ENCODE peak calls at places on chromosomes 5 and 9, in five cellular contexts. A is fibroblast of mammary gland; S is CD8-positive, alpha-beta T cell; J is fibroblast of pulmonary artery; B is uterus. H is an unnamed sample.

GRCh38 chr9:15293727-15294405 is 13.2 kb downstream of the TTC39B start:
- DNase-seq in A (peak), S (no peak), J (no peak), B (peak), H (peak)

GRCh38 chr9:133202145-133202513 is 6.9 kb downstream of the OBP2B start:
- DNase-seq in A (no peak), S (no peak), J (no peak), B (no peak), H (no peak)

GRCh38 chr9:2210201-2210600 is 195.1 kb downstream of the SMARCA2 start:
- DNase-seq in A (peak), S (no peak), J (no peak), B (no peak), H (peak)

GRCh38 chr9:107239474-107239873 is 43.6 kb upstream of the RAD23B start:
- DNase-seq in A (peak), S (no peak), J (no peak), B (no peak), H (peak)

GRCh38 chr5:178277866-178278265 is 45.3 kb upstream of the PHYKPL start:
- DNase-seq in A (no peak), S (no peak), J (no peak), B (no peak), H (no peak)

GRCh38 chr5:113002423-113002822 is 25.8 kb downstream of the DCP2 start:
- DNase-seq in A (no peak), S (no peak), J (no peak), B (no peak), H (no peak)

GRCh38 chr5:14036514-14036913 is 92.0 kb upstream of the DNAH5 start:
- DNase-seq in A (peak), S (no peak), J (peak), B (no peak), H (no peak)

GRCh38 chr9:35905912-35906679 is at the start of gene HRCT1:
- DNase-seq in A (peak), S (no peak), J (peak), B (peak), H (peak)

GRCh38 chr5:82058710-82059109 is 86.9 kb downstream of the ATG10 start:
- DNase-seq in A (no peak), S (no peak), J (peak), B (no peak), H (peak)

GRCh38 chr5:68295772-68296171 is 80.2 kb downstream of the PIK3R1 start:
- DNase-seq in A (no peak), S (no peak), J (no peak), B (no peak), H (no peak)

GRCh38 chr9:111966851-111967250 is 70.2 kb downstream of the UGCG start:
- DNase-seq in A (peak), S (no peak), J (peak), B (no peak), H (no peak)

GRCh38 chr9:137007060-137007815 is 10.9 kb upstream of the CLIC3 start:
- DNase-seq in A (no peak), S (no peak), J (no peak), B (no peak), H (no peak)

GRCh38 chr5:43129161-43129560 is 8.4 kb downstream of the ZNF131 start:
- DNase-seq in A (no peak), S (no peak), J (no peak), B (no peak), H (no peak)

GRCh38 chr5:98556707-98557106 is 216.8 kb upstream of the RGMB start:
- DNase-seq in A (peak), S (no peak), J (no peak), B (no peak), H (no peak)

GRCh38 chr9:127753556-127753955 is 18.5 kb upstream of the TOR2A start:
- DNase-seq in A (no peak), S (no peak), J (no peak), B (no peak), H (no peak)

GRCh38 chr9:127756233-127756632 is 21.1 kb upstream of the TOR2A start:
- DNase-seq in A (no peak), S (no peak), J (no peak), B (no peak), H (no peak)

GRCh38 chr9:127754761-127755557 is 19.9 kb upstream of the TOR2A start:
- DNase-seq in A (no peak), S (no peak), J (no peak), B (no peak), H (no peak)

GRCh38 chr9:127754099-127754760 is 19.1 kb upstream of the TOR2A start:
- DNase-seq in A (no peak), S (no peak), J (no peak), B (no peak), H (no peak)

DNA sequence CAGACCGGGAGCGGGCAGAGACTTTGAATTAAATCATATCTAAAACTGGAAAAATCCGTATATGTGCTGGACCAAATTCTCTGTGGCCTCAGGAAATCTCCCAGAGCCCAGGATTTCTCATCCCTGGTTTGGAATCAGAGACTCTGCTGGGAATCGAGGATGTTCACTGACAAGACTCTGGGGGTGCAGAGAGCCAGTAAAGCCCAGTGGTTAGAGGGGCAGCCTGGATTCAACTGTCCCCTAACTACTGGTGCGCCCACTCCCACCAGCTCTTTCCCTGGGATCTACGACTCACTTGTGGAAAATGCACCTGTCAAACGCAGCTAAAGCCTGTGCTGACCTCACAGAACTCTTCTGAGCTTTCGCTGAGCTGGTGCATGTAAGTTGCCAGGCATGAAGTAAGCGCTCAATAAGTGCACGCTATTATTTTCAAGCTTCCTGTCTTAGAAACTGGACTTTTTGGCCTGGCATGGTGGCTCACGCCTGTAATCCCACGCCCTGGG is 20.5 kb upstream of the TOR2A start:
- DNase-seq in A (no peak), S (no peak), J (no peak), B (no peak), H (no peak)
- H3K4me3 ChIP-seq in A (no peak), S (no peak), J (no peak), B (no peak), H (no peak)

DNA sequence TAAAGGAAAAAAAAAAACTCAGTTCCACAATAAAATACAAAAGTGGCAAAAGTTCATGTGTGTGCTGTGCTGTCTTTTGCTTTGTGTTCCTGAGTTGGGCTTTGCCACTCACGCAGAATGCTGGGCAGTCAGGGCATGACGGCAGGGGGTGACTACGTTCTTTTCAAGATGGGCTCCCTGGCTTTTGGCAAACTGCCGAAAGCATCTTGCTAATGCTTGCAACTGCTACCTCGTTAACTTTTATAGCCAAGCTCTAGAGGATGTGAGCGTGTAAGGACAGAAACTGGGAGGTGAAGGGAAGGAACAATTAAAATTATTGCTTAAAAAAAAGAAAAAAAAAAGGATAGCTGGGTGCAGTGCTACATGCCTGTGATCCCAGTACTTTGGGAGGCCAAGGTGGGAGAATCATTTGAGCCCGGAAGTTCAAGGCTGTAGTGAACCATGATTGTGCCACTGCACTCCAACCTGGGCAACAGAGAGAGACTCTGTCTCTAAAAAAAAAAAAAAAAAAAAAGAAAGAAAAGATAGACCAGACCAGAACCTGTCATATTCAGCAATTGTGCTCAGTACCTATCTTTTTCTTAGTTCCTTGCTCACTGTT is 102.3 kb downstream of the MAP1B start:
- DNase-seq in A (no peak), S (no peak), J (no peak), B (peak), H (no peak)
- TF ChIP-seq CTCF in A (no peak), S (no peak), J (no peak), B (no peak), H (no peak)

DNA sequence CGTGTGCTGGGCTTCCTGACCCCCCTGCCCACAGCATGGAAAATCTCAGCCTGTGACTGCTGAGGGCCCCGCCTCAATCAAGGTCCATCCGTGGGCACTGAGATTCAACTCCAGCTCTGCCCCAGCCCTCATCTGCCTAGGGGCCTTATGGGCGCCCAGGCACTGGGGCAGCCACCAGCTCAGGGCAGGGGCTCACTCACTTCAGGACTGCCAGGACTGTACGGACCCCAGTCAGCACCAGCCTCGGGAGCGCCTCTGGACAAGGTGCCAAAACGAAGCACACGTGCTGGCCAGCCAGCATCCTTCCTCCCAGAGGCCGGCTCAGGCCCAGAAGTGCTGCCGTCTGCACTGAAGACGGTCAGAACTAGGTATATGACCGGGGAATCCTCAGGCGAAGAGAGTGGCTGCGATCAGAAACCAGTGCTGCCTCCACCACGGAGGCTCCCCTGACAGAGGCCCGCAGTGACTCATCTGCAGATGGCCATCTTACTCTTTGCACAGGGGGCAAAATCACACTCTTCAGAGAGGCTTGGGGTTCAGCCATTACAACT is 19.6 kb downstream of the CLPTM1L start:
- DNase-seq in A (no peak), S (no peak), J (no peak), B (peak), H (no peak)
- H3K4me3 ChIP-seq in A (no peak), S (no peak), J (no peak), B (no peak), H (no peak)

GRCh38 chr5:145101246-145101645 is 733.9 kb downstream of the PRELID2 start:
- DNase-seq in A (no peak), S (no peak), J (no peak), B (no peak), H (no peak)
- TF ChIP-seq CTCF in A (peak), S (no peak), J (peak), B (no peak), H (peak)

GRCh38 chr5:59591162-59591561 is 302.4 kb downstream of the PDE4D start:
- DNase-seq in A (no peak), S (no peak), J (no peak), B (no peak), H (no peak)
- H3K4me3 ChIP-seq in A (no peak), S (no peak), J (no peak), B (no peak), H (no peak)

DNA sequence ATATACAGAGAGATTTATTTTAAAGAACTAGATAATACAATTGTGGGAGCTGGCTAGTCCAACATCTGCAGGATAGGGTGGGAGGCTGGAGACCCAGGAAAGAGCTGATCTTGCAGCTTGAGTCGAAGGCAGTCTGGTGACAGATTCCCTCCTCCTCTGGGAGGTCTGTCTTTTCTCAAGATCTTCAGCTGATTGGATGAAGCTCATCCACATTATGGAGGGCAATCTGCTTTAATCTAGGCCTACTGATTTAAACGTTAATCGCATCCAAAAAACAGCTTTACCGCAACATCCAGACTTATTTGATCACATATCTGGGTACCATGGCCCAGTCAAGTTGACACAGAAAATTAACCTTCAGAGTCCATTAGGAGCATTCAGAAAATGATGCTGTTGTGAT is 168.1 kb downstream of the ATPSCKMT start:
- DNase-seq in A (no peak), S (no peak), J (no peak), B (no peak), H (no peak)
- TF ChIP-seq CTCF in A (no peak), S (no peak), J (no peak), B (no peak), H (no peak)

DNA sequence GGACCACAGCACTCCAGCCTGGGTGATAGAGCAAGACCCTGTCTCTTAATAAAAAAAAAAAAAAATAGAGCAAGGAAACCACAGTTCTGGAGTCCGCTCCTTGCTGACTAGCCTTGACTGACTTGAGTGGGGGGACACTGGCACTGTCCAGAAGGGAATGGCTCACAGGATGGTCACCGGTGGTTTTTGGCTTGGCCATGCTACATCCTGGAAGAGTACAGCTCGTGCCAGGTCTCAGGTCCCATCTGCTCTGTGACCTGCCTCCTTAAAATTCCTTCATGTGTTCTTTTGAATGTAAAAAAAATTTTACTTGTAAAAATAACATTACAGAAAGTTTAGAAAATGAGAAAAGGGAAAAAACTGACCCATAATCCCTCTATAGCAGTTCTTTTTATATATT is 5.6 kb downstream of the NANS start:
- DNase-seq in A (no peak), S (no peak), J (no peak), B (no peak), H (no peak)
- H3K4me3 ChIP-seq in A (no peak), S (no peak), J (no peak), B (no peak), H (no peak)

DNA sequence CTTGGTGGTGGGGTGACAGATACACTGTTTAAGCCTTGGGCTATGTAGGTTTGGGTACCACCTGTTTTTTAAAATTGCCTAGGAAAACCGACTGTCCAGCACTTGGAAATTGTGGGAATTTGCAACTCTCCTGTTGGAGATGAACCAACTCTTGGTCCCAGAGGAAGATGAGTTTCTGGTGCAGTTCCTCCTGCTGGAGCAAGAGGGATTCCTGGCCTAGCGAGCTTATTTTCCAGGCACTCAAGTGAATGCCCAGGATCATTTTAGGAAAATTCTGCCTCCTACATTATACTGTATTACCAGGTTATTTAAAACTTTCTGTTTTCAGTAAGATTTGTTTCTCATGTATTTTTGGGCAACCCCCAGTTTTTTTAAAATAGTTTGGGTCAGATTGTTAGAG is 33.7 kb downstream of the AP3S1 start:
- DNase-seq in A (peak), S (no peak), J (peak), B (no peak), H (no peak)
- TF ChIP-seq CTCF in A (peak), S (no peak), J (peak), B (no peak), H (peak)